ENCODE peak calls at places on chromosomes 7 and 10, in four cellular contexts. N is K562, M is HepG2, O is SK-N-SH. K is an unnamed sample.

GRCh38 chr7:82263880-82264751 is 179.5 kb downstream of the CACNA2D1 start:
- DNase-seq in M (no peak), O (peak; percentile 59), N (no peak), K (no peak)

GRCh38 chr10:93806882-93807281 is 49.1 kb downstream of the LGI1 start:
- DNase-seq in O (no peak), N (no peak), M (no peak), K (no peak)

GRCh38 chr7:142188159-142188558 is 69.7 kb downstream of the PRSS58 start:
- DNase-seq in N (no peak), M (no peak), O (no peak), K (no peak)

GRCh38 chr7:26603631-26604030 is 260.8 kb downstream of the SKAP2 start:
- DNase-seq in O (no peak), N (no peak), M (no peak), K (peak; percentile 81)

GRCh38 chr7:107387077-107387476 is 82.8 kb upstream of the GPR22 start:
- DNase-seq in M (no peak), O (peak; percentile 75), N (peak; percentile 67), K (no peak)

GRCh38 chr7:27677912-27678612 is 15.4 kb upstream of the HIBADH start:
- DNase-seq in M (peak; percentile 83), N (peak; percentile 64), O (no peak), K (peak; percentile 87)

GRCh38 chr7:40469481-40469880 is 334.7 kb downstream of the SUGCT start:
- DNase-seq in N (no peak), O (no peak), M (no peak), K (no peak)

GRCh38 chr10:78847486-78847885 is 221.3 kb upstream of the ZMIZ1 start:
- DNase-seq in N (no peak), M (no peak), O (no peak), K (no peak)

GRCh38 chr10:42952931-42953683 is 123.8 kb upstream of the RET start:
- DNase-seq in N (no peak), M (no peak), O (no peak), K (no peak)

DNA sequence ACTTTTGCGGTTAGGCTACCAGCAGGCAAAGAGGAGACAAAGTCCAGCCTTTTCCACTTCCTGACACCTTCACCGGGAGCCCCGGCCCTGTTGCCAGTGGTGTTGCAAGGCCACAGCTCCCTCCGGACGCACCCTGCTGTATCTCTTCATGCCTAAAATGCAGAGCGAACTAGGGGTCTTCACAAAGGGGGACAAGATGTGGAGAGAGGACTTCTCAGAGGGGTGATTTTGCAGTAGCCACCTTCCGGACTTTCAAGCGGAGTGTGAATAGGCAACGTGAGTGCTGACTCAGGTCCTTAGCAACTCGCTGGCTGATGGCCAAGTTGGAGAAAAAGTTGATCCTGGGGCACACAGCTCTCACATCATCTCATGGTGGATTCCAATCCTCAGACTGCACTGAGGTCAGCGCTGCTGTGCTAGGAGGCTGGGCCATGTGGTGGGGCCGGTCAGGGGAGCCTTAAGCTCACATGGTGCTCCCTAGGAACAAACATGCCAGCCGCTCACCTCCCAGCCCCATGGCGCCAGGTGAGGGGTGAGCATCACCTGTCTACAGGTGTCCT is 166.3 kb downstream of the LCOR start:
- DNase-seq in N (peak; percentile 51), M (peak; percentile 77), O (no peak), K (no peak)
- TF ChIP-seq ELF1 in N (no peak), M (peak; percentile 73), O (no peak), K (no peak)

GRCh38 chr10:102421645-102422585 is 1.3 kb downstream of the FBXL15 start:
- DNase-seq in O (peak; percentile 33), N (peak; percentile 83), M (peak; percentile 28), K (no peak)

GRCh38 chr10:102420810-102421644 is at the start of gene FBXL15:
- DNase-seq in O (peak; percentile 91), M (peak; percentile 95), N (peak; percentile 96), K (peak; percentile 99)

GRCh38 chr10:102424145-102424544 is 3.5 kb downstream of the FBXL15 start:
- DNase-seq in M (no peak), O (no peak), N (no peak), K (no peak)

GRCh38 chr10:102423372-102423968 is 2.8 kb downstream of the FBXL15 start:
- DNase-seq in M (no peak), O (no peak), N (no peak), K (no peak)

GRCh38 chr10:102422586-102423129 is 2.0 kb downstream of the FBXL15 start:
- DNase-seq in M (peak; percentile 75), O (peak; percentile 82), N (peak; percentile 89), K (peak; percentile 86)
- TF ChIP-seq ELF1 in M (peak; percentile 92), O (no peak), N (peak; percentile 82), K (no peak)

DNA sequence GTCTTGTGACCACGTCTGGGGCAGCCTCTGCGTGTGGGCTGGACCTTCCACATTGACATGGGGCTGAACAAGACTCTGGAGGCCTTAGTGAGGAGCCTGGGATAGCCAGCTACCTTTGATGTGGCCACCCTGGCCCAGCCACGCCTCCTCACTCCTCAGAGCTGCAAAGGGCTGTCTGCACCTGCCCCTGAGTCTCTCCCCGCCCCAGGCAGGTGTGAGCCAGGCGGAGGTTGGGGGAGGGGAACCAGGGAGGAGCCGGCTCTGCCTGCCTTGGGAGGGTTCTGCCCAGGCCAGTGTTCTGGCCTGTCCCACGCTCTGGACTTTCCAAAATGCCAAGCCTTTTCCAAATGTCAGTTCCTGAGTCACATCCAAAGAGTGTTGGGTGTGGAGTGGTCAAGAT is 72.2 kb downstream of the GTF2IRD1 start:
- DNase-seq in M (no peak), N (no peak), O (no peak), K (no peak)
- TF ChIP-seq ELF1 in M (no peak), N (no peak), O (no peak), K (no peak)

GRCh38 chr7:2230226-2230625 is 2.5 kb downstream of the MAD1L1 start:
- DNase-seq in O (no peak), N (no peak), M (no peak), K (no peak)

GRCh38 chr7:2230882-2231281 is 1.9 kb downstream of the MAD1L1 start:
- DNase-seq in M (peak; percentile 31), N (no peak), O (no peak), K (no peak)

GRCh38 chr7:2232766-2233520 is at the start of gene MAD1L1:
- DNase-seq in N (peak; percentile 94), M (peak; percentile 83), O (peak; percentile 98), K (peak; percentile 81)

GRCh38 chr7:2233876-2234275 is 1.1 kb upstream of the MAD1L1 start:
- DNase-seq in M (no peak), O (no peak), N (no peak), K (no peak)

GRCh38 chr7:2231992-2232765 is 566 bp downstream of the MAD1L1 start:
- DNase-seq in N (peak; percentile 22), O (peak; percentile 93), M (peak; percentile 47), K (no peak)
- TF ChIP-seq ELF1 in N (no peak), O (no peak), M (no peak), K (no peak)

GRCh38 chr7:93156884-93157283 is 8.7 kb upstream of the SAMD9L start:
- DNase-seq in M (no peak), O (no peak), N (no peak), K (no peak)
- TF ChIP-seq ELF1 in M (no peak), O (no peak), N (no peak), K (no peak)

GRCh38 chr7:103867874-103868273 is 121.6 kb downstream of the RELN start:
- DNase-seq in N (no peak), O (no peak), M (no peak), K (no peak)

GRCh38 chr7:103870664-103871063 is 118.8 kb downstream of the RELN start:
- DNase-seq in O (no peak), M (no peak), N (no peak), K (no peak)

GRCh38 chr7:103866919-103867318 is 122.5 kb downstream of the RELN start:
- DNase-seq in N (no peak), M (peak; percentile 71), O (no peak), K (no peak)

GRCh38 chr7:103862302-103863035 is 127.0 kb downstream of the RELN start:
- DNase-seq in M (no peak), O (no peak), N (no peak), K (no peak)

GRCh38 chr7:103865442-103865841 is 124.0 kb downstream of the RELN start:
- DNase-seq in O (no peak), N (no peak), M (no peak), K (no peak)
- TF ChIP-seq ELF1 in O (no peak), N (no peak), M (no peak), K (no peak)

GRCh38 chr7:97174308-97174707 is 56.8 kb downstream of the SDHAF3 start:
- DNase-seq in O (no peak), N (no peak), M (no peak), K (no peak)
- TF ChIP-seq ELF1 in O (no peak), N (no peak), M (no peak), K (no peak)

GRCh38 chr7:80851896-80852476 is 66.9 kb downstream of the SEMA3C start:
- DNase-seq in O (no peak), N (no peak), M (peak; percentile 56), K (no peak)
- TF ChIP-seq ELF1 in O (no peak), N (no peak), M (no peak), K (no peak)

GRCh38 chr10:133618851-133619250 is 7.7 kb downstream of the FRG2B start:
- DNase-seq in N (no peak), M (no peak), O (no peak), K (no peak)

GRCh38 chr10:133617196-133617595 is 9.4 kb downstream of the FRG2B start:
- DNase-seq in N (no peak), O (no peak), M (no peak), K (no peak)

GRCh38 chr10:133613699-133614098 is 12.9 kb downstream of the FRG2B start:
- DNase-seq in M (no peak), O (no peak), N (no peak), K (no peak)

GRCh38 chr10:133616371-133617130 is 10.0 kb downstream of the FRG2B start:
- DNase-seq in N (no peak), M (no peak), O (no peak), K (no peak)

GRCh38 chr10:133614830-133615580 is 11.6 kb downstream of the FRG2B start:
- DNase-seq in M (no peak), N (no peak), O (no peak), K (no peak)
- TF ChIP-seq ELF1 in M (no peak), N (no peak), O (no peak), K (no peak)

K was measured in HCT116.